ENCODE peak calls at places on chromosome 13, in five cellular contexts. A is stimulated activated CD4-positive, alpha-beta T cell treated with anti-CD3 and anti-CD28 coated beads, Interleukin-15, amount 100 ng/mL, for 24 hours; K is fibroblast of the conjunctiva; W is T-helper 2 cell; C is kidney tubule cell. H is an unnamed sample.

GRCh38 chr13:76725211-76725610 is 161.0 kb downstream of the KCTD12 start:
- DNase-seq in A (no peak), K (peak), W (no peak), C (no peak), H (no peak)

GRCh38 chr13:27636624-27637288 is 15.1 kb downstream of the POLR1D start:
- DNase-seq in A (no peak), K (no peak), W (no peak), C (no peak), H (no peak)

GRCh38 chr13:48866204-48866603 is 109.5 kb upstream of the FNDC3A start:
- DNase-seq in A (no peak), K (no peak), W (no peak), C (no peak), H (no peak)

GRCh38 chr13:30744056-30744684 is 8.8 kb downstream of the ALOX5AP start:
- DNase-seq in A (peak), K (no peak), W (peak), C (peak), H (peak)

GRCh38 chr13:76385606-76386005 is 500.6 kb downstream of the KCTD12 start:
- DNase-seq in A (no peak), K (no peak), W (no peak), C (no peak), H (no peak)

GRCh38 chr13:66218583-66218982 is 1011.6 kb downstream of the PCDH9 start:
- DNase-seq in A (no peak), K (no peak), W (no peak), C (no peak), H (no peak)

GRCh38 chr13:100089633-100090032 is 740 bp downstream of the PCCA start:
- DNase-seq in A (no peak), K (no peak), W (no peak), C (peak), H (no peak)

GRCh38 chr13:45373116-45373606 is 32.2 kb upstream of the TPT1 start:
- DNase-seq in A (no peak), K (no peak), W (no peak), C (no peak), H (no peak)

GRCh38 chr13:49357694-49358093 is 86.2 kb downstream of the CAB39L start:
- DNase-seq in A (no peak), K (no peak), W (no peak), C (peak), H (no peak)

GRCh38 chr13:77372275-77372674 is 45.4 kb upstream of the MYCBP2 start:
- DNase-seq in A (no peak), K (no peak), W (no peak), C (no peak), H (no peak)

GRCh38 chr13:34078334-34078999 is 260.5 kb downstream of the RFC3 start:
- DNase-seq in A (no peak), K (no peak), W (no peak), C (no peak), H (no peak)

GRCh38 chr13:92029641-92030040 is 631.2 kb downstream of the GPC5 start:
- DNase-seq in A (no peak), K (no peak), W (no peak), C (no peak), H (no peak)

GRCh38 chr13:32600891-32601290 is 14.6 kb downstream of the PDS5B start:
- DNase-seq in A (no peak), K (no peak), W (no peak), C (no peak), H (no peak)

GRCh38 chr13:105177265-105177900 is 1358.1 kb downstream of the EFNB2 start:
- DNase-seq in A (no peak), K (no peak), W (no peak), C (peak), H (no peak)

GRCh38 chr13:100773923-100774641 is 99.5 kb upstream of the TMTC4 start:
- DNase-seq in A (no peak), K (no peak), W (no peak), C (no peak), H (no peak)

GRCh38 chr13:33017410-33017929 is 1.2 kb downstream of the KL start:
- DNase-seq in A (peak), K (no peak), W (no peak), C (peak), H (no peak)

GRCh38 chr13:21501709-21502108 is 42.6 kb upstream of the ZDHHC20 start:
- DNase-seq in A (no peak), K (no peak), W (no peak), C (peak), H (no peak)

GRCh38 chr13:78608254-78608704 is 4.9 kb upstream of the POU4F1 start:
- DNase-seq in A (no peak), K (no peak), W (no peak), C (no peak), H (no peak)

GRCh38 chr13:108270442-108270841 is 924 bp downstream of the TNFSF13B start:
- DNase-seq in A (peak), K (no peak), W (no peak), C (no peak), H (no peak)

GRCh38 chr13:79307866-79308298 is 98.2 kb downstream of the RBM26 start:
- DNase-seq in A (no peak), K (no peak), W (no peak), C (peak), H (no peak)

GRCh38 chr13:74270018-74270417 is 135.8 kb upstream of the KLF12 start:
- DNase-seq in A (no peak), K (no peak), W (no peak), C (peak), H (no peak)

GRCh38 chr13:113298001-113298945 is 1.2 kb downstream of the LAMP1 start:
- DNase-seq in A (no peak), K (no peak), W (no peak), C (peak), H (no peak)

GRCh38 chr13:41811588-41812021 is 149.3 kb downstream of the VWA8 start:
- DNase-seq in A (no peak), K (no peak), W (no peak), C (no peak), H (no peak)

GRCh38 chr13:99600318-99600717 is 99.0 kb downstream of the TM9SF2 start:
- DNase-seq in A (no peak), K (no peak), W (no peak), C (no peak), H (peak)

GRCh38 chr13:47004022-47004421 is 107.2 kb upstream of the HTR2A start:
- DNase-seq in A (no peak), K (no peak), W (no peak), C (no peak), H (no peak)

GRCh38 chr13:77345150-77345780 is 18.4 kb upstream of the MYCBP2 start:
- DNase-seq in A (peak), K (no peak), W (no peak), C (no peak), H (no peak)

GRCh38 chr13:28246891-28247290 is 108.5 kb downstream of the PAN3 start:
- DNase-seq in A (no peak), K (no peak), W (no peak), C (no peak), H (no peak)

GRCh38 chr13:109348514-109349340 is 437.7 kb downstream of the IRS2 start:
- DNase-seq in A (no peak), K (no peak), W (no peak), C (peak), H (no peak)

GRCh38 chr13:21813110-21813509 is 142.2 kb downstream of the FGF9 start:
- DNase-seq in A (no peak), K (no peak), W (no peak), C (no peak), H (no peak)

GRCh38 chr13:40648040-40648439 is 18.4 kb downstream of the FOXO1 start:
- DNase-seq in A (no peak), K (no peak), W (no peak), C (no peak), H (no peak)

GRCh38 chr13:40102854-40103253 is 447.4 kb downstream of the COG6 start:
- DNase-seq in A (peak), K (no peak), W (no peak), C (peak), H (no peak)